ENCODE peak calls at places on chromosome 2, in five cellular contexts. F, R, Q, K and E are unnamed samples.

GRCh38 chr2:23399674-23400261 is 14.8 kb downstream of the KLHL29 start:
- DNase-seq in F (peak; percentile 64), Q (no peak), K (no peak), R (no peak), E (no peak)

GRCh38 chr2:144520718-144521487 is 984 bp upstream of the ZEB2 start:
- DNase-seq in Q (peak; percentile 79), K (no peak), F (no peak), R (no peak), E (peak; percentile 99)

GRCh38 chr2:240655931-240656886 is 26.5 kb downstream of the AQP12B start:
- DNase-seq in Q (no peak), K (no peak), F (peak; percentile 31), R (no peak), E (no peak)

GRCh38 chr2:25159947-25160346 is 8.4 kb downstream of the POMC start:
- DNase-seq in K (no peak), Q (no peak), F (no peak), R (no peak), E (no peak)

GRCh38 chr2:240349133-240350005 is 86.1 kb upstream of the GPC1 start:
- DNase-seq in Q (no peak), F (no peak), R (no peak), K (no peak), E (no peak)

GRCh38 chr2:144504191-144504590 is 15.7 kb downstream of the ZEB2 start:
- DNase-seq in K (no peak), R (no peak), F (no peak), Q (no peak), E (no peak)

GRCh38 chr2:169767243-169767888 is 31.3 kb upstream of the SSB start:
- DNase-seq in F (no peak), Q (peak; percentile 62), K (peak; percentile 28), R (peak; percentile 63), E (no peak)

GRCh38 chr2:155733091-155733870 is 599.2 kb downstream of the NR4A2 start:
- DNase-seq in F (no peak), K (no peak), Q (no peak), R (no peak), E (no peak)

GRCh38 chr2:44929680-44930273 is 11.7 kb upstream of the SIX3 start:
- DNase-seq in K (no peak), Q (no peak), R (no peak), F (no peak), E (no peak)

GRCh38 chr2:38613849-38614213 is 11.1 kb upstream of the HNRNPLL start:
- DNase-seq in Q (no peak), R (no peak), K (no peak), F (no peak), E (no peak)

GRCh38 chr2:120741514-120742448 is 6.1 kb downstream of the GLI2 start:
- DNase-seq in K (no peak), Q (no peak), R (no peak), F (no peak), E (no peak)
- TF ChIP-seq EZH2 in K (no peak), Q (peak; percentile 78), R (no peak), F (no peak), E (no peak)

DNA sequence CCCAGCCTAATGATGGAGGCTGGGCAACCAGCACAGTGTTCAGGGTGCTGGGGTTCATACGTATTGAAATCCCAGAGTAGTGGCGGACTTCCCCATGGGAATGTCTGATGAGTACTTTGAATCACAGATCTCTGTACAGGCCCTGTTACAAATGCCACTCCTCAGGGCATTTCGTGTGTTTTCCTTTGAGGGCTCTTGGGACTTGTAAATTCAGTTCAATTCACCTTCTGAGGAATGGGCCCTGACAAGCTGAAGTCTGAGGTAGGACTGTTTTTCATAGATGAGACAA is 288 bp upstream of the RDH14 start:
- DNase-seq in F (no peak), K (no peak), Q (no peak), R (no peak), E (no peak)
- TF ChIP-seq POLR2AphosphoS5 in F (peak; percentile 33), K (peak; percentile 89), Q (no peak), R (peak; percentile 94), E (peak; percentile 68)

GRCh38 chr2:225041210-225041870 is 928 bp downstream of the DOCK10 start:
- DNase-seq in R (no peak), K (no peak), Q (peak; percentile 41), F (peak; percentile 84), E (no peak)

GRCh38 chr2:225038076-225038571 is 4.1 kb downstream of the DOCK10 start:
- DNase-seq in R (no peak), F (no peak), K (no peak), Q (no peak), E (no peak)

GRCh38 chr2:225040862-225041209 is 1.4 kb downstream of the DOCK10 start:
- DNase-seq in Q (no peak), K (no peak), F (no peak), R (no peak), E (no peak)

GRCh38 chr2:225042800-225043167 is 516 bp upstream of the DOCK10 start:
- DNase-seq in K (no peak), F (no peak), Q (no peak), R (no peak), E (no peak)

GRCh38 chr2:225041871-225042799 is at the start of gene DOCK10:
- DNase-seq in K (no peak), F (no peak), Q (peak; percentile 17), R (no peak), E (no peak)
- TF ChIP-seq EZH2 in K (no peak), F (no peak), Q (no peak), R (no peak), E (no peak)

GRCh38 chr2:171420728-171421563 is 12.8 kb downstream of the METTL8 start:
- DNase-seq in F (no peak), K (no peak), Q (no peak), R (no peak), E (no peak)

GRCh38 chr2:171419333-171419732 is 14.5 kb downstream of the METTL8 start:
- DNase-seq in F (no peak), R (no peak), K (no peak), Q (no peak), E (no peak)

GRCh38 chr2:171411791-171412483 is 21.9 kb downstream of the METTL8 start:
- DNase-seq in F (no peak), R (no peak), K (no peak), Q (peak; percentile 50), E (no peak)

GRCh38 chr2:171412571-171412970 is 21.2 kb downstream of the METTL8 start:
- DNase-seq in K (no peak), R (no peak), F (no peak), Q (no peak), E (no peak)

DNA sequence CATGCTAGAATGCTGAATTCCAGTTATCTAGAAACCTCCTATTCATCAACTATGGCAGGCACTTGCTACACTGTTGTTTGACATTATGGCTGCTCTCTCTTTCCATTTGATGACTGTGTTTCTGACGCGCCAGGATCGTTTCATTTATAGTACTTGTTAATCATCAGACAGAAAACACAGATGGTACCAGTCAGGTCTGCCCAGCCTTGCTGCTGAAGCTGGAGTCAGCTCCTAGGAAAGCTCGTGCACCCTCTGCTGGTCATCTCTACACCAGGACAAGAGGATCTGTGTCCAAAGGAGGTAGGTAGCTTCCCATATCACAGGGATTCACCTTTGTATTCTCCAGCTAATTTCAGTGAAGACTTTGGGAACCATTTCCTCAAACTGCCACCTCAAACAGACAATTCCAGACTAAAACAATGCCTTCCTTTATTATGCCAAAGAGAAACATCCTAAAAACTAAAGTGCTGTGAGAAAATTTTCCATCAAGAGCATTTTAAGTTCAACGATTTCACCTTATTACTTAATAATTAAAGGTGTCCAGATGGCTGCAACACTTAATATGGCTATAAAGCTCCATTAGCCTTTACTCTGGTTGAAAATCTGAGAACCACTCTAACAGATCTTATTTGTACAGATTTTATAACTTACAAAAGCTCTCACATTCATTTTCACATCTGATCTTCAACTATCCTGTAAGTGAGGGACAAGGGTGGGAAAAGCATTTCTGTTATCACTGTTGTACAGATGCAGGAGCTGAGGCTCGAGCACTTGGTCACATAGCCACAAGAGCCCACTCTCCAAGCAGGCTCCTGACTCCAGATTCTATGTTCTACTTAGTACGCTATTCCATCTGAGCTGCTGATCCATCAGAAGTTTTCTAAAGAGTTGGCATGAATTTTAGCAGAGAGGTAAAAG is 17.5 kb downstream of the METTL8 start:
- DNase-seq in Q (peak; percentile 95), F (peak; percentile 95), R (peak; percentile 87), K (peak; percentile 78), E (peak; percentile 40)
- TF ChIP-seq POLR2AphosphoS5 in Q (no peak), F (peak; percentile 71), R (no peak), K (no peak), E (no peak)

GRCh38 chr2:174327958-174328308 is 6.8 kb upstream of the SP9 start:
- DNase-seq in F (no peak), R (no peak), Q (no peak), K (no peak), E (no peak)
- TF ChIP-seq EZH2 in F (no peak), R (no peak), Q (no peak), K (no peak), E (no peak)

GRCh38 chr2:184696644-184697043 is 98.3 kb downstream of the ZNF804A start:
- DNase-seq in F (no peak), Q (no peak), R (no peak), K (no peak), E (no peak)

GRCh38 chr2:184689633-184690032 is 91.3 kb downstream of the ZNF804A start:
- DNase-seq in F (no peak), R (no peak), Q (no peak), K (no peak), E (no peak)

GRCh38 chr2:184692137-184692734 is 93.9 kb downstream of the ZNF804A start:
- DNase-seq in F (no peak), R (no peak), Q (no peak), K (no peak), E (peak; percentile 96)
- TF ChIP-seq POLR2AphosphoS5 in F (no peak), R (no peak), Q (no peak), K (no peak), E (peak; percentile 54)

DNA sequence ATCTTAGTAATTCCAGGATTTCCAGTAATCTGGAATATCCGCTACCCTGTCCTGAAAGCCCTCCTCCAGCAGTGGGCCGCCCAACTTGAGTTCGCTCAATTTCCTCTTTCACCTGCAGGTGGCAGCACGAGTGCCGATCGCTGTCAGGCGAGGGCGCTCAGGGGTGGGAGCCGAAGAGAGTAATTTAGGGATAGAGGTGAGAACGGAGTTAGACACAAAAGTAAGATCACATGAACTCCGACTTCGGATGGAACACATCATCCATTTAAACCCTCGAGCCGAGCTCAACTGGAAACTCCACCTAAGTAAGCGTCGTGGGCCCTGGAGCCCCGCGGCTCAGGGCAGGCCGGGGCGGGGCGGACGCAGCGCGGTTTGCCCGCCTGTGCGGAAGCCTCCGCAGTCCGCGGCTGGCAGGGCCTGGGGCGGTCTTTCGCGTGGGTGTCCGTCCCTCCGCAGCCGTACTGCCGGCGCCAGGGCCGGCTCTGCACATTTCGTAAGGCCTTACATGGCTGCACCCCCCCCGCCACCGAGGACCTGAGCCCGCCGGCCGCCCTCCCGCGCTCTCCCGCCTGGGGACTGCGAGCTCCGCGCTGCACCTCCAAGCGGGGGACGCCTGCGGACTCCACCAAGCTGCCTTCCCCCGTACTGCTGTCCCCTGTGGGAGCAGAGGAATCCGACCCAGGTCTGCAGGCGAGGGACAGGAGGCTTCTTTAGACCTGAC is 61.2 kb downstream of the SEMA4F start:
- DNase-seq in K (peak; percentile 64), R (peak; percentile 72), Q (peak; percentile 84), F (peak; percentile 48), E (peak; percentile 26)
- TF ChIP-seq EZH2 in K (no peak), R (no peak), Q (no peak), F (no peak), E (no peak)